ENCODE peak calls at places on chromosome X, in ten cellular contexts. K is lung, J is GM23248, Y is iris pigment epithelial cell, I is fibroblast of lung, M is iPS-NIHi11, S is neural crest cell, E is posterior cingulate gyrus, W is neuronal stem cell, G is osteocyte. A is an unnamed sample.
A peak's percentile ranks its signal among the peaks of the same experiment; 100 is the strongest.

GRCh38 chrX:13074297-13075262 is 30.2 kb upstream of the FAM9C start:
- DNase-seq in I (no peak), W (no peak), J (no peak), M (no peak), Y (no peak), G (no peak), K (no peak), S (no peak), E (no peak), A (no peak)

GRCh38 chrX:19931146-19931545 is 43.7 kb upstream of the SH3KBP1 start:
- DNase-seq in J (no peak), Y (no peak), M (no peak), K (no peak), W (no peak), E (no peak), I (no peak), G (no peak), S (no peak), A (no peak)

GRCh38 chrX:24646745-24647182 is 383 bp downstream of the PCYT1B start:
- DNase-seq in W (peak; percentile 37), J (peak; percentile 13), Y (peak; percentile 21), S (peak; percentile 35), M (no peak), E (no peak), K (no peak), I (peak; percentile 14), G (no peak), A (no peak)

GRCh38 chrX:17535229-17535628 is 160.2 kb downstream of the NHS start:
- DNase-seq in S (peak; percentile 28), E (no peak), K (no peak), G (no peak), W (no peak), Y (peak; percentile 26), M (peak; percentile 45), I (peak; percentile 33), J (peak; percentile 29), A (peak; percentile 37)

GRCh38 chrX:641671-642435 is 11.3 kb downstream of the SHOX start:
- DNase-seq in W (no peak), E (no peak), J (no peak), Y (no peak), I (no peak), M (no peak), K (no peak), S (no peak), G (peak; percentile 81), A (no peak)

GRCh38 chrX:49762175-49762704 is 66.5 kb upstream of the PAGE1 start:
- DNase-seq in J (no peak), E (no peak), I (no peak), K (no peak), W (no peak), S (no peak), M (peak; percentile 3), Y (no peak), G (no peak), A (no peak)

GRCh38 chrX:123588723-123589122 is 144.1 kb downstream of the THOC2 start:
- DNase-seq in M (no peak), I (no peak), Y (no peak), E (no peak), K (no peak), G (no peak), S (no peak), J (no peak), W (no peak), A (no peak)

GRCh38 chrX:16185725-16186136 is 18.4 kb downstream of the MAGEB17 start:
- DNase-seq in E (no peak), G (no peak), K (no peak), I (peak; percentile 58), Y (peak; percentile 79), S (no peak), W (no peak), J (peak; percentile 80), M (no peak), A (peak; percentile 3)

GRCh38 chrX:47170861-47171692 is 22.6 kb upstream of the UBA1 start:
- DNase-seq in M (no peak), E (no peak), J (no peak), S (no peak), Y (no peak), K (no peak), W (no peak), I (no peak), G (no peak), A (no peak)

GRCh38 chrX:26032141-26032917 is 105.8 kb upstream of the MAGEB18 start:
- DNase-seq in S (no peak), I (peak; percentile 0), G (no peak), J (no peak), E (no peak), K (no peak), Y (no peak), M (no peak), W (no peak), A (no peak)

GRCh38 chrX:56563231-56564116 is at the start of gene UBQLN2:
- DNase-seq in M (peak; percentile 64), J (peak; percentile 85), Y (peak; percentile 77), I (peak; percentile 83), K (peak; percentile 73), E (peak; percentile 70), W (peak; percentile 39), S (peak; percentile 50), G (peak; percentile 92), A (peak; percentile 77)

GRCh38 chrX:38352362-38352761 is at the start of gene OTC:
- DNase-seq in S (no peak), I (no peak), W (no peak), J (no peak), Y (no peak), K (no peak), M (no peak), E (no peak), G (no peak), A (no peak)

GRCh38 chrX:114584434-114584943 is 603 bp downstream of the HTR2C start:
- DNase-seq in K (no peak), G (no peak), J (peak; percentile 2), W (peak; percentile 36), S (peak; percentile 45), Y (no peak), M (peak; percentile 19), I (no peak), E (no peak), A (no peak)

GRCh38 chrX:153869473-153870287 is 16.3 kb downstream of the L1CAM start:
- DNase-seq in K (no peak), Y (no peak), J (no peak), M (no peak), I (no peak), W (no peak), S (no peak), G (no peak), E (no peak), A (no peak)

GRCh38 chrX:50988649-50989048 is 78.1 kb downstream of the BMP15 start:
- DNase-seq in G (no peak), Y (peak; percentile 41), K (no peak), S (peak; percentile 26), E (peak; percentile 18), M (peak; percentile 12), I (peak; percentile 21), J (peak; percentile 53), W (no peak), A (peak; percentile 1)

GRCh38 chrX:13688384-13688771 is 550 bp upstream of the RAB9A start:
- DNase-seq in K (no peak), W (no peak), Y (no peak), I (no peak), E (no peak), S (no peak), G (no peak), J (no peak), M (no peak), A (no peak)

GRCh38 chrX:103393487-103393886 is 17.1 kb downstream of the BEX3 start:
- DNase-seq in Y (peak; percentile 52), S (no peak), K (no peak), I (no peak), G (no peak), J (no peak), E (no peak), W (no peak), M (no peak), A (no peak)